ENCODE peak calls at places on chromosomes 12 and 14, in seven cellular contexts. One of them, this sample, is unnamed.
A peak's percentile ranks its signal among the peaks of the same experiment; 100 is the strongest.

GRCh38 chr12:11836282-11836963 is 186.9 kb downstream of the ETV6 start:
- DNase-seq in GM12891: peak; percentile 46
- DNase-seq in cardiac fibroblast: no peak
- DNase-seq in activated CD8-positive, alpha-beta memory T cell treated with anti-CD3 and anti-CD28 coated beads for 48 hours: no peak
- DNase-seq in AG04450: no peak
- DNase-seq in tibial nerve: no peak
- DNase-seq in EL: no peak
- DNase-seq in this sample: no peak

GRCh38 chr12:24854017-24854416 is 94.9 kb downstream of the BCAT1 start:
- DNase-seq in cardiac fibroblast: no peak
- DNase-seq in GM12891: no peak
- DNase-seq in AG04450: no peak
- DNase-seq in EL: no peak
- DNase-seq in tibial nerve: no peak
- DNase-seq in activated CD8-positive, alpha-beta memory T cell treated with anti-CD3 and anti-CD28 coated beads for 48 hours: no peak
- DNase-seq in this sample: no peak

GRCh38 chr12:106693421-106693820 is 81.1 kb upstream of the RIC8B start:
- DNase-seq in GM12891: no peak
- DNase-seq in cardiac fibroblast: no peak
- DNase-seq in activated CD8-positive, alpha-beta memory T cell treated with anti-CD3 and anti-CD28 coated beads for 48 hours: no peak
- DNase-seq in tibial nerve: no peak
- DNase-seq in EL: no peak
- DNase-seq in AG04450: no peak
- DNase-seq in this sample: no peak

GRCh38 chr12:127107744-127108143 is 1159.2 kb upstream of the TMEM132C start:
- DNase-seq in activated CD8-positive, alpha-beta memory T cell treated with anti-CD3 and anti-CD28 coated beads for 48 hours: no peak
- DNase-seq in GM12891: no peak
- DNase-seq in EL: peak; percentile 17
- DNase-seq in tibial nerve: no peak
- DNase-seq in cardiac fibroblast: no peak
- DNase-seq in AG04450: no peak
- DNase-seq in this sample: peak; percentile 84

GRCh38 chr12:123952037-123952436 is 20.6 kb downstream of the CCDC92 start:
- DNase-seq in cardiac fibroblast: peak; percentile 16
- DNase-seq in AG04450: no peak
- DNase-seq in EL: peak; percentile 16
- DNase-seq in GM12891: no peak
- DNase-seq in activated CD8-positive, alpha-beta memory T cell treated with anti-CD3 and anti-CD28 coated beads for 48 hours: no peak
- DNase-seq in tibial nerve: no peak
- DNase-seq in this sample: no peak

GRCh38 chr12:31558521-31558920 is 32.4 kb downstream of the DENND5B start:
- DNase-seq in cardiac fibroblast: peak; percentile 75
- DNase-seq in activated CD8-positive, alpha-beta memory T cell treated with anti-CD3 and anti-CD28 coated beads for 48 hours: no peak
- DNase-seq in AG04450: peak; percentile 26
- DNase-seq in tibial nerve: no peak
- DNase-seq in EL: peak; percentile 47
- DNase-seq in GM12891: no peak
- DNase-seq in this sample: no peak

GRCh38 chr14:38143651-38144505 is 63.8 kb upstream of the SSTR1 start:
- DNase-seq in AG04450: peak; percentile 51
- DNase-seq in cardiac fibroblast: peak; percentile 75
- DNase-seq in GM12891: no peak
- DNase-seq in activated CD8-positive, alpha-beta memory T cell treated with anti-CD3 and anti-CD28 coated beads for 48 hours: no peak
- DNase-seq in EL: peak; percentile 93
- DNase-seq in tibial nerve: no peak
- DNase-seq in this sample: peak; percentile 81

GRCh38 chr12:7158866-7159600 is 28.9 kb downstream of the CLSTN3 start:
- DNase-seq in cardiac fibroblast: no peak
- DNase-seq in AG04450: no peak
- DNase-seq in tibial nerve: no peak
- DNase-seq in GM12891: no peak
- DNase-seq in activated CD8-positive, alpha-beta memory T cell treated with anti-CD3 and anti-CD28 coated beads for 48 hours: no peak
- DNase-seq in EL: no peak
- DNase-seq in this sample: no peak

GRCh38 chr12:22609501-22609900 is 15.5 kb upstream of the ETNK1 start:
- DNase-seq in GM12891: no peak
- DNase-seq in EL: no peak
- DNase-seq in activated CD8-positive, alpha-beta memory T cell treated with anti-CD3 and anti-CD28 coated beads for 48 hours: no peak
- DNase-seq in AG04450: no peak
- DNase-seq in tibial nerve: no peak
- DNase-seq in cardiac fibroblast: no peak
- DNase-seq in this sample: no peak